ENCODE peak calls at places on chromosomes 16 and 17, in nine cellular contexts. C is body of pancreas; R is stimulated activated CD8-positive, alpha-beta memory T cell treated with anti-CD3 and anti-CD28 coated beads, Interleukin-4, amount 100 ng/mL, for 4 hours; V is T follicular helper cell; U is Karpas-422; N is AG10803; O is stimulated activated CD4-positive, alpha-beta T cell treated with anti-CD3 and anti-CD28 coated beads, Interleukin-1b, Interleukin-23, amount 100 ng/mL, for 24 hours; Q is GM19239; Y is PC-9. K is an unnamed sample.

GRCh38 chr17:7932949-7933348 is 943 bp downstream of the CNTROB start:
- DNase-seq in Y (peak), Q (no peak), O (no peak), C (peak), V (no peak), U (peak), R (no peak), N (peak), K (peak)

GRCh38 chr16:82874251-82874650 is 247.5 kb downstream of the CDH13 start:
- DNase-seq in Y (no peak), C (no peak), Q (no peak), V (no peak), R (no peak), N (peak), U (no peak), O (no peak), K (no peak)

GRCh38 chr17:29584452-29585079 is 4.9 kb downstream of the GIT1 start:
- DNase-seq in C (no peak), O (no peak), Q (no peak), U (no peak), V (no peak), R (no peak), N (no peak), Y (no peak), K (no peak)

GRCh38 chr17:17403899-17404576 is 72.8 kb upstream of the MED9 start:
- DNase-seq in O (no peak), Y (no peak), U (no peak), C (peak), R (no peak), N (no peak), V (peak), Q (no peak), K (no peak)

GRCh38 chr16:23969468-23970297 is 133.9 kb downstream of the PRKCB start:
- DNase-seq in C (no peak), R (no peak), N (no peak), Q (no peak), Y (no peak), V (no peak), U (no peak), O (no peak), K (no peak)

GRCh38 chr16:59324462-59324861 is 590.3 kb upstream of the GOT2 start:
- DNase-seq in O (no peak), Q (no peak), U (no peak), R (no peak), N (no peak), Y (no peak), V (no peak), C (no peak), K (no peak)

GRCh38 chr17:79046501-79047280 is 22.7 kb downstream of the C1QTNF1 start:
- DNase-seq in R (no peak), V (no peak), U (no peak), O (no peak), Y (no peak), N (peak), C (no peak), Q (no peak), K (no peak)

GRCh38 chr17:36503456-36504155 is 17.1 kb downstream of the ZNHIT3 start:
- DNase-seq in O (no peak), Q (no peak), U (no peak), N (no peak), C (no peak), Y (no peak), V (no peak), R (no peak), K (no peak)

GRCh38 chr16:90077757-90078593 is 844 bp upstream of the PRDM7 start:
- DNase-seq in C (peak), V (peak), U (peak), Y (peak), Q (no peak), O (no peak), R (no peak), N (peak), K (peak)

K was measured in Calu3.